ENCODE peak calls at places on chromosome 17, in six cellular contexts. T is fibroblast of the conjunctiva; G is transverse colon; P is T-helper 2 cell; Z is NCI-H1092; H is stimulated activated naive CD8-positive, alpha-beta T cell treated with anti-CD3 and anti-CD28 coated beads, Interleukin-15, Interleukin-2, amounts not matched to agents 100 U/mL and 50 U/mL, for 24 hours. L is an unnamed sample.

GRCh38 chr17:67374329-67375053 is 2.6 kb upstream of the PITPNC1 start:
- DNase-seq in T (peak; percentile 77), G (peak; percentile 87), P (peak; percentile 82), Z (peak; percentile 62), H (peak; percentile 91), L (peak; percentile 74)

GRCh38 chr17:35299108-35299507 is 56.2 kb downstream of the SLFN5 start:
- DNase-seq in T (no peak), G (no peak), P (no peak), Z (no peak), H (no peak), L (no peak)

GRCh38 chr17:1267471-1267947 is 2.7 kb upstream of the BHLHA9 start:
- DNase-seq in T (no peak), G (no peak), P (no peak), Z (no peak), H (no peak), L (no peak)

GRCh38 chr17:5110816-5111215 is 862 bp downstream of the ZNF232 start:
- DNase-seq in T (no peak), G (no peak), P (no peak), Z (no peak), H (no peak), L (no peak)

GRCh38 chr17:45782889-45783592 is 1.1 kb upstream of the CRHR1 start:
- DNase-seq in T (no peak), G (no peak), P (peak; percentile 10), Z (peak; percentile 28), H (peak; percentile 74), L (no peak)

GRCh38 chr17:29617481-29618271 is 5.0 kb downstream of the CORO6 start:
- DNase-seq in T (peak; percentile 42), G (peak; percentile 89), P (peak; percentile 82), Z (peak; percentile 32), H (peak; percentile 91), L (no peak)

GRCh38 chr17:32519769-32520701 is 33.2 kb downstream of the CDK5R1 start:
- DNase-seq in T (no peak), G (peak; percentile 38), P (no peak), Z (no peak), H (peak; percentile 76), L (peak; percentile 12)

GRCh38 chr17:66330646-66331037 is 28.2 kb downstream of the PRKCA start:
- DNase-seq in T (no peak), G (no peak), P (no peak), Z (no peak), H (no peak), L (no peak)

GRCh38 chr17:72274632-72275031 is 153.8 kb downstream of the SOX9 start:
- DNase-seq in T (no peak), G (no peak), P (no peak), Z (no peak), H (no peak), L (no peak)

GRCh38 chr17:17236295-17237025 is 508 bp downstream of the FLCN start:
- DNase-seq in T (no peak), G (peak; percentile 34), P (no peak), Z (no peak), H (no peak), L (peak; percentile 22)

GRCh38 chr17:68794636-68795503 is 160.3 kb downstream of the ABCA8 start:
- DNase-seq in T (peak; percentile 56), G (no peak), P (no peak), Z (no peak), H (no peak), L (no peak)

GRCh38 chr17:7579001-7579838 is at the start of gene CD68:
- DNase-seq in T (peak; percentile 75), G (peak; percentile 85), P (no peak), Z (no peak), H (peak; percentile 80), L (peak; percentile 94)

GRCh38 chr17:17506181-17506741 is 10.1 kb upstream of the RASD1 start:
- DNase-seq in T (no peak), G (peak; percentile 39), P (no peak), Z (no peak), H (no peak), L (no peak)

GRCh38 chr17:80501739-80502577 is 25.6 kb upstream of the NPTX1 start:
- DNase-seq in T (no peak), G (peak; percentile 29), P (no peak), Z (no peak), H (no peak), L (no peak)

GRCh38 chr17:14201595-14201994 is 35.1 kb downstream of the CDRT15 start:
- DNase-seq in T (no peak), G (peak; percentile 29), P (peak; percentile 63), Z (no peak), H (peak; percentile 31), L (no peak)

GRCh38 chr17:42340691-42341127 is 47.5 kb downstream of the STAT3 start:
- DNase-seq in T (no peak), G (no peak), P (no peak), Z (no peak), H (peak; percentile 61), L (no peak)

GRCh38 chr17:32564325-32564724 is 77.5 kb downstream of the CDK5R1 start:
- DNase-seq in T (no peak), G (no peak), P (no peak), Z (no peak), H (peak; percentile 14), L (no peak)

GRCh38 chr17:44556114-44556853 is 1.0 kb upstream of the FZD2 start:
- DNase-seq in T (peak; percentile 43), G (peak; percentile 47), P (no peak), Z (no peak), H (peak; percentile 23), L (peak; percentile 53)

GRCh38 chr17:63842173-63842539 is 329 bp downstream of the SMARCD2 start:
- DNase-seq in T (no peak), G (no peak), P (no peak), Z (no peak), H (no peak), L (no peak)

GRCh38 chr17:11730747-11731146 is 132.5 kb downstream of the DNAH9 start:
- DNase-seq in T (no peak), G (no peak), P (no peak), Z (no peak), H (no peak), L (no peak)

GRCh38 chr17:57902800-57903759 is 52.1 kb downstream of the CUEDC1 start:
- DNase-seq in T (peak; percentile 69), G (peak; percentile 80), P (no peak), Z (peak; percentile 47), H (no peak), L (peak; percentile 98)

GRCh38 chr17:47990962-47991731 is 20.2 kb downstream of the CDK5RAP3 start:
- DNase-seq in T (no peak), G (no peak), P (no peak), Z (peak; percentile 29), H (no peak), L (no peak)

GRCh38 chr17:41527076-41528023 is 758 bp downstream of the KRT19 start:
- DNase-seq in T (no peak), G (peak; percentile 68), P (no peak), Z (no peak), H (peak; percentile 7), L (peak; percentile 45)

GRCh38 chr17:76469991-76470739 is 2.8 kb downstream of the AANAT start:
- DNase-seq in T (no peak), G (no peak), P (no peak), Z (no peak), H (no peak), L (no peak)

GRCh38 chr17:38400286-38400685 is 28.0 kb upstream of the ARHGAP23 start:
- DNase-seq in T (no peak), G (no peak), P (no peak), Z (no peak), H (no peak), L (no peak)

GRCh38 chr17:41547378-41547841 is 19.3 kb upstream of the KRT19 start:
- DNase-seq in T (no peak), G (no peak), P (no peak), Z (no peak), H (no peak), L (peak; percentile 94)

GRCh38 chr17:43546317-43547188 is at the start of gene ETV4:
- DNase-seq in T (peak; percentile 80), G (peak; percentile 92), P (peak; percentile 81), Z (peak; percentile 68), H (peak; percentile 96), L (peak; percentile 97)

GRCh38 chr17:1470071-1470773 is 14.2 kb upstream of the CRK start:
- DNase-seq in T (no peak), G (no peak), P (no peak), Z (no peak), H (no peak), L (no peak)

GRCh38 chr17:76529643-76530488 is 7.6 kb downstream of the CYGB start:
- DNase-seq in T (peak; percentile 81), G (peak; percentile 72), P (no peak), Z (no peak), H (no peak), L (no peak)

GRCh38 chr17:42754782-42755181 is 6.2 kb upstream of the RAMP2 start:
- DNase-seq in T (peak; percentile 73), G (no peak), P (no peak), Z (no peak), H (no peak), L (peak; percentile 90)

GRCh38 chr17:60065867-60066266 is 12.9 kb downstream of the HEATR6 start:
- DNase-seq in T (no peak), G (no peak), P (no peak), Z (no peak), H (no peak), L (no peak)